ENCODE peak calls at places on chromosomes 11 and 22, in six cellular contexts. One of them, this sample, is unnamed.

GRCh38 chr11:131626761-131627160 is 256.3 kb downstream of the NTM start:
- DNase-seq in cardiac fibroblast: no peak
- DNase-seq in iPS-NIHi11: no peak
- DNase-seq in IMR-90: no peak
- DNase-seq in Caco-2: no peak
- DNase-seq in AML-193: no peak
- DNase-seq in this sample: no peak

GRCh38 chr11:13868710-13869403 is 93.7 kb upstream of the SPON1 start:
- DNase-seq in cardiac fibroblast: no peak
- DNase-seq in iPS-NIHi11: no peak
- DNase-seq in IMR-90: no peak
- DNase-seq in Caco-2: no peak
- DNase-seq in AML-193: no peak
- DNase-seq in this sample: no peak

GRCh38 chr22:49370841-49371301 is 456.8 kb downstream of the BRD1 start:
- DNase-seq in cardiac fibroblast: no peak
- DNase-seq in iPS-NIHi11: no peak
- DNase-seq in IMR-90: no peak
- DNase-seq in Caco-2: no peak
- DNase-seq in AML-193: no peak
- DNase-seq in this sample: no peak

GRCh38 chr22:20574920-20575353 is 67.5 kb downstream of the MED15 start:
- DNase-seq in cardiac fibroblast: no peak
- DNase-seq in iPS-NIHi11: no peak
- DNase-seq in IMR-90: no peak
- DNase-seq in Caco-2: no peak
- DNase-seq in AML-193: no peak
- DNase-seq in this sample: no peak

GRCh38 chr11:66280428-66280827 is 2.5 kb downstream of the CNIH2 start:
- DNase-seq in cardiac fibroblast: no peak
- DNase-seq in iPS-NIHi11: no peak
- DNase-seq in IMR-90: no peak
- DNase-seq in Caco-2: no peak
- DNase-seq in AML-193: no peak
- DNase-seq in this sample: no peak

GRCh38 chr11:14544611-14545010 is 24.4 kb upstream of the PSMA1 start:
- DNase-seq in cardiac fibroblast: peak
- DNase-seq in iPS-NIHi11: no peak
- DNase-seq in IMR-90: peak
- DNase-seq in Caco-2: no peak
- DNase-seq in AML-193: peak
- DNase-seq in this sample: no peak

GRCh38 chr11:109421981-109422590 is at the start of gene C11orf87:
- DNase-seq in cardiac fibroblast: no peak
- DNase-seq in iPS-NIHi11: peak
- DNase-seq in IMR-90: no peak
- DNase-seq in Caco-2: no peak
- DNase-seq in AML-193: no peak
- DNase-seq in this sample: peak

GRCh38 chr11:5242933-5243844 is 6.5 kb downstream of the HBG1 start:
- DNase-seq in cardiac fibroblast: peak
- DNase-seq in iPS-NIHi11: no peak
- DNase-seq in IMR-90: peak
- DNase-seq in Caco-2: no peak
- DNase-seq in AML-193: no peak
- DNase-seq in this sample: no peak